ENCODE peak calls at places on chromosomes 6 and 20, in four cellular contexts. D, L, S and W are unnamed samples.

GRCh38 chr6:33904050-33904827 is 100.4 kb upstream of the MLN start:
- DNase-seq in D (no peak), L (peak; percentile 5), S (no peak), W (no peak)

GRCh38 chr20:22716824-22717351 is 132.5 kb upstream of the FOXA2 start:
- DNase-seq in D (no peak), L (no peak), S (no peak), W (no peak)

GRCh38 chr6:106972500-106972899 is 2.0 kb downstream of the CD24 start:
- DNase-seq in D (no peak), L (peak; percentile 12), S (no peak), W (peak; percentile 37)

GRCh38 chr6:139330841-139331500 is 39.2 kb upstream of the TXLNB start:
- DNase-seq in D (no peak), L (no peak), S (no peak), W (no peak)

GRCh38 chr6:133184798-133185380 is 56.3 kb upstream of the EYA4 start:
- DNase-seq in D (no peak), L (no peak), S (no peak), W (no peak)

GRCh38 chr6:88165877-88166492 is at the start of gene CNR1:
- DNase-seq in D (peak; percentile 65), L (peak; percentile 42), S (peak; percentile 39), W (peak; percentile 83)

GRCh38 chr6:87848616-87849015 is 146.6 kb upstream of the AKIRIN2 start:
- DNase-seq in D (no peak), L (no peak), S (peak; percentile 27), W (no peak)

GRCh38 chr20:33081411-33082154 is 2.1 kb downstream of the BPIFB4 start:
- DNase-seq in D (no peak), L (no peak), S (no peak), W (no peak)

GRCh38 chr6:3291987-3292386 is 33.2 kb downstream of the PSMG4 start:
- DNase-seq in D (no peak), L (no peak), S (no peak), W (no peak)

GRCh38 chr20:54468082-54468481 is 7.3 kb upstream of the DOK5 start:
- DNase-seq in D (no peak), L (no peak), S (no peak), W (no peak)

GRCh38 chr6:117992856-117993255 is 85.8 kb downstream of the SLC35F1 start:
- DNase-seq in D (no peak), L (no peak), S (peak; percentile 73), W (no peak)

GRCh38 chr6:2110504-2110903 is 134.9 kb downstream of the GMDS start:
- DNase-seq in D (no peak), L (no peak), S (no peak), W (no peak)

GRCh38 chr6:135087403-135087802 is 32.8 kb upstream of the HBS1L start:
- DNase-seq in D (no peak), L (no peak), S (peak; percentile 24), W (no peak)

GRCh38 chr6:104207635-104208034 is 652.1 kb downstream of the HACE1 start:
- DNase-seq in D (no peak), L (no peak), S (no peak), W (no peak)

GRCh38 chr20:49343246-49343645 is 65.4 kb upstream of the ZNFX1 start:
- DNase-seq in D (no peak), L (no peak), S (no peak), W (no peak)

GRCh38 chr20:22836211-22836610 is 198.9 kb upstream of the SSTR4 start:
- DNase-seq in D (no peak), L (no peak), S (no peak), W (no peak)

GRCh38 chr6:82959385-82959941 is 106.2 kb downstream of the UBE3D start:
- DNase-seq in D (no peak), L (no peak), S (no peak), W (no peak)

GRCh38 chr20:44231193-44231592 is 15.9 kb upstream of the GDAP1L1 start:
- DNase-seq in D (no peak), L (no peak), S (no peak), W (no peak)

GRCh38 chr6:136465766-136466303 is 84.4 kb downstream of the MAP7 start:
- DNase-seq in D (no peak), L (no peak), S (no peak), W (no peak)

GRCh38 chr20:59047938-59048680 is 5.5 kb upstream of the PRELID3B start:
- DNase-seq in D (no peak), L (no peak), S (no peak), W (no peak)

GRCh38 chr6:8780653-8781052 is 345.3 kb upstream of the SLC35B3 start:
- DNase-seq in D (no peak), L (no peak), S (no peak), W (no peak)

GRCh38 chr6:137489410-137490371 is 4.5 kb downstream of the OLIG3 start:
- DNase-seq in D (no peak), L (peak; percentile 20), S (no peak), W (peak; percentile 42)

GRCh38 chr6:7725849-7726415 is at the start of gene BMP6:
- DNase-seq in D (peak; percentile 70), L (peak; percentile 69), S (peak; percentile 90), W (peak; percentile 90)

GRCh38 chr6:56889492-56889891 is 65.4 kb upstream of the BEND6 start:
- DNase-seq in D (no peak), L (no peak), S (no peak), W (no peak)

GRCh38 chr6:148593130-148593812 is 153.6 kb upstream of the UST start:
- DNase-seq in D (no peak), L (no peak), S (no peak), W (no peak)

GRCh38 chr20:8020314-8021079 is 936 bp upstream of the TMX4 start:
- DNase-seq in D (peak; percentile 61), L (no peak), S (no peak), W (no peak)

GRCh38 chr6:35735452-35735851 is 1.4 kb upstream of the ARMC12 start:
- DNase-seq in D (no peak), L (no peak), S (no peak), W (no peak)

GRCh38 chr6:99822741-99823512 is 171.1 kb downstream of the MCHR2 start:
- DNase-seq in D (no peak), L (peak; percentile 4), S (peak; percentile 30), W (peak; percentile 51)

GRCh38 chr6:138818496-138819194 is 22.8 kb downstream of the ECT2L start:
- DNase-seq in D (peak; percentile 46), L (no peak), S (no peak), W (no peak)

DNA sequence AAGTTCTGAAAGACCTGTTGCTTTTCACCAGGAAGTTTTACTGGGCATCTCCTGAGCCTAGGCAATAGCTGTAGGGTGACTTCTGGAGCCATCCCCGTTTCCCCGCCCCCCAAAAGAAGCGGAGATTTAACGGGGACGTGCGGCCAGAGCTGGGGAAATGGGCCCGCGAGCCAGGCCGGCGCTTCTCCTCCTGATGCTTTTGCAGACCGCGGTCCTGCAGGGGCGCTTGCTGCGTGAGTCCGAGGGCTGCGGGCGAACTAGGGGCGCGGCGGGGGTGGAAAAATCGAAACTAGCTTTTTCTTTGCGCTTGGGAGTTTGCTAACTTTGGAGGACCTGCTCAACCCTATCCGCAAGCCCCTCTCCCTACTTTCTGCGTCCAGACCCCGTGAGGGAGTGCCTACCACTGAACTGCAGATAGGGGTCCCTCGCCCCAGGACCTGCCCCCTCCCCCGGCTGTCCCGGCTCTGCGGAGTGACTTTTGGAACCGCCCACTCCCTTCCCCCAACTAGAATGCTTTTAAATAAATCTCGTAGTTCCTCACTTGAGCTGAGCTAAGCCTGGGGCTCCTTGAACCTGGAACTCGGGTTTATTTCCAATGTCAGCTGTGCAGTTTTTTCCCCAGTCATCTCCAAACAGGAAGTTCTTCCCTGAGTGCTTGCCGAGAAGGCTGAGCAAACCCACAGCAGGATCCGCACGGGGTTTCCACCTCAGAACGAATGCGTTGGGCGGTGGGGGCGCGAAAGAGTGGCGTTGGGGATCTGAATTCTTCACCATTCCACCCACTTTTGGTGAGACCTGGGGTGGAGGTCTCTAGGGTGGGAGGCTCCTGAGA is at the start of gene HFE:
- DNase-seq in D (peak; percentile 54), L (peak; percentile 21), S (no peak), W (no peak)
- TF ChIP-seq CTCF in D (no peak), L (no peak), S (no peak), W (no peak)

GRCh38 chr20:2872304-2873009 is 824 bp upstream of the PTPRA start:
- DNase-seq in D (peak; percentile 61), L (peak; percentile 45), S (peak; percentile 44), W (peak; percentile 79)
- TF ChIP-seq CTCF in D (peak; percentile 53), L (peak; percentile 36), S (no peak), W (peak; percentile 34)

GRCh38 chr6:26030716-26031115 is 56.5 kb upstream of the HFE start:
- DNase-seq in D (no peak), L (no peak), S (no peak), W (no peak)

GRCh38 chr6:26032387-26033131 is 54.7 kb upstream of the HFE start:
- DNase-seq in D (no peak), L (no peak), S (peak; percentile 51), W (no peak)

GRCh38 chr6:26033132-26033941 is 53.9 kb upstream of the HFE start:
- DNase-seq in D (peak; percentile 68), L (peak; percentile 39), S (peak; percentile 64), W (peak; percentile 79)

GRCh38 chr6:26031151-26031594 is 56.1 kb upstream of the HFE start:
- DNase-seq in D (no peak), L (no peak), S (no peak), W (no peak)

DNA sequence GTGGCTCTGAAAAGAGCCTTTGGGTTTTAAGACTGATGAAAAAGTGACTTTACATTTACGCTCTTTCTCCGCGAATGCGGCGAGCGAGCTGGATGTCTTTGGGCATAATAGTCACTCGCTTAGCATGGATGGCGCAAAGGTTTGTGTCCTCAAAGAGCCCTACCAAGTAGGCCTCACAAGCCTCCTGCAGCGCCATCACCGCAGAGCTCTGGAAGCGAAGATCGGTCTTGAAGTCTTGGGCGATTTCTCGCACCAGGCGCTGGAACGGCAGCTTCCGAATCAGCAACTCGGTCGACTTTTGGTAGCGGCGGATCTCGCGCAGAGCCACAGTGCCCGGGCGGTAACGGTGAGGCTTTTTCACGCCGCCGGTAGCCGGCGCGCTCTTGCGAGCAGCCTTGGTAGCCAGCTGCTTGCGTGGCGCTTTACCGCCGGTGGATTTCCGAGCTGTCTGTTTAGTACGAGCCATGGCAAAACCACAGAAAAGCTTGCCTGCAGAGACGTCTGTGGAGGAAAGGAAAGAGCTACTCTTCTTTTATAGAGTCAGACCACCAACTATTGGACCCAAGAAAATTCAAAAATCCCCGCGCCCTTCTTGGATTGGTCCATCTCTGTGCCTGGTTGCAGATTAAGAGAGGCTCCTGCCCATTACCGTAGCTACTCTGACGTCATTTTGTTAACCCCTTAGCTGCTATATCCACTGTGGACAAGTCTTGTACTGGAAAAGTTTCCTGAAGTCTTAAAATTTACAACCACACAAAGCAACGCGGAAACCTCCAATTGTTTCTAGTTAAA is 55.4 kb upstream of the HFE start:
- DNase-seq in D (peak; percentile 88), L (peak; percentile 86), S (peak; percentile 93), W (peak; percentile 89)
- TF ChIP-seq CTCF in D (no peak), L (peak; percentile 32), S (no peak), W (peak; percentile 30)

DNA sequence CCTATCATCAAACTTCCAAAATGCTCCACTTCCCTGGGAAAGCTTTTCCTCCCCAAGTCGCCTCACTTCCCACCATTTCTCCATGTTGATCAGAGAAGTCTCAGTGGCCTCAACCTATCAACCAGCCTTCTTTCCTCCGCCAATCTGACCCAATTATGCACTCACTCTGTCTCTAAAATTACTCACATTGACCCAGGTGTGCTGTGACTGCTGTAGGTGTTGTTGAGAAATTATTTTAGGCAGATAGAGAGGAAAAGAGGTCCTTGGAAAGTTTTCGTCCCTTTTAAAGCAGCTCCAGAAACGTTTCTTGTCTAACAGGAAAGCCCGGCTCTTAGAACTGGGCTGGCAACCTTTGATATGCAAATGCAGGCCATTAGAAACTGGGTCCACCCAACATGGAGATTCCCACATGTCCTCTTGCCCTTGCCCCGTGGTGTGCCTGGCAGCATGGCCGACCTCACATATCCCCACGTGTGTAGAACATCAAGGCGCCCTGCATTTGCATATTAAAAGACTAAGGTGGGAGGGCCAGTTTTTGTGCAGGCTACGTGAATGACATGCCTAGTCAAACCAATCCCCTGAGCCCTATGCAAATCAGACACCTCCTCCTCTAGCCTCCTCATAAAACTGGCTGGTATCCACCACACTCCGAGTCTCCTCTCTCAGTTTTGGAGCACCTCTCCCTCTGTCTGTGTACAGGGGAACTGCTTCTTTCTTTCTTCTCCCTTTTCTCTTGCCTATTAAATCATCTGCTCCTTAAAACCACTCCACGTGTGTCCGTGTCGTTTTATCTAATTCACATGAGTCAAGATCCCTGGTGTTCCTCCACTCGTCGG is 12.9 kb downstream of the IPCEF1 start:
- DNase-seq in D (no peak), L (no peak), S (peak; percentile 80), W (no peak)
- TF ChIP-seq CTCF in D (no peak), L (peak; percentile 60), S (peak; percentile 73), W (peak; percentile 28)